ENCODE peak calls at places on chromosomes 7 and 10, in four cellular contexts. J is Caki2, P is left ventricle myocardium inferior, G is SK-MEL-5. A is an unnamed sample.

GRCh38 chr10:112246-112645 is 23.0 kb upstream of the ZMYND11 start:
- DNase-seq in J (peak; percentile 56), G (no peak), P (no peak), A (no peak)

GRCh38 chr7:76393116-76394031 is 16.1 kb downstream of the SSC4D start:
- DNase-seq in G (peak; percentile 94), P (peak; percentile 96), J (peak; percentile 89), A (peak; percentile 98)

GRCh38 chr7:20219062-20219445 is 1.9 kb upstream of the MACC1 start:
- DNase-seq in J (no peak), G (no peak), P (no peak), A (no peak)

GRCh38 chr10:18665815-18666558 is 6.8 kb downstream of the ARL5B start:
- DNase-seq in P (no peak), J (no peak), G (no peak), A (no peak)

GRCh38 chr7:130293521-130293920 is 560 bp downstream of the CPA4 start:
- DNase-seq in G (no peak), P (no peak), J (no peak), A (no peak)

GRCh38 chr7:157601530-157601929 is 264.7 kb downstream of the DNAJB6 start:
- DNase-seq in P (no peak), J (no peak), G (no peak), A (no peak)

GRCh38 chr7:40177071-40177470 is 42.3 kb downstream of the SUGCT start:
- DNase-seq in G (no peak), J (no peak), P (no peak), A (peak; percentile 0)

GRCh38 chr10:108358912-108359311 is 1194.4 kb upstream of the SORCS1 start:
- DNase-seq in P (no peak), J (peak; percentile 67), G (peak; percentile 1), A (peak; percentile 87)

GRCh38 chr7:47239034-47239433 is 342.9 kb downstream of the TNS3 start:
- DNase-seq in P (no peak), J (no peak), G (no peak), A (no peak)

GRCh38 chr7:44631458-44632115 is 25.2 kb downstream of the OGDH start:
- DNase-seq in G (no peak), J (no peak), P (no peak), A (no peak)

GRCh38 chr10:124691448-124692435 is 52.4 kb downstream of the FAM53B start:
- DNase-seq in G (no peak), P (no peak), J (no peak), A (peak; percentile 15)

GRCh38 chr10:91653214-91653875 is 20.5 kb upstream of the PPP1R3C start:
- DNase-seq in J (peak; percentile 84), G (no peak), P (no peak), A (no peak)

GRCh38 chr10:72062341-72062740 is 26.0 kb downstream of the SPOCK2 start:
- DNase-seq in J (no peak), G (no peak), P (no peak), A (no peak)

GRCh38 chr7:78020131-78020873 is 221.7 kb downstream of the PHTF2 start:
- DNase-seq in G (peak; percentile 81), J (peak; percentile 58), P (no peak), A (peak; percentile 97)

GRCh38 chr10:12042409-12042796 is 206 bp downstream of the UPF2 start:
- DNase-seq in G (peak; percentile 5), P (no peak), J (no peak), A (peak; percentile 59)

GRCh38 chr7:38548605-38549004 is 82.6 kb downstream of the AMPH start:
- DNase-seq in J (no peak), P (no peak), G (no peak), A (no peak)

GRCh38 chr7:50962962-50963374 is 180.3 kb upstream of the GRB10 start:
- DNase-seq in J (peak; percentile 95), P (peak; percentile 78), G (peak; percentile 40), A (peak; percentile 41)

GRCh38 chr10:133292919-133293809 is 15.5 kb downstream of the TUBGCP2 start:
- DNase-seq in G (no peak), P (no peak), J (no peak), A (no peak)

GRCh38 chr7:7427363-7427762 is 108.3 kb downstream of the COL28A1 start:
- DNase-seq in J (no peak), P (no peak), G (peak; percentile 99), A (no peak)

GRCh38 chr7:111370002-111370401 is 192.3 kb downstream of the IMMP2L start:
- DNase-seq in J (no peak), P (no peak), G (peak; percentile 52), A (no peak)

GRCh38 chr7:147523056-147523455 is 1067.5 kb upstream of the C7orf33 start:
- DNase-seq in G (no peak), J (no peak), P (no peak), A (no peak)

GRCh38 chr10:125399289-125399688 is 238.9 kb upstream of the CTBP2 start:
- DNase-seq in P (no peak), J (no peak), G (no peak), A (no peak)

GRCh38 chr10:131929122-131929845 is 28.5 kb downstream of the PPP2R2D start:
- DNase-seq in J (no peak), P (no peak), G (no peak), A (no peak)

GRCh38 chr10:59708816-59709471 is 706 bp downstream of the SLC16A9 start:
- DNase-seq in J (peak; percentile 13), G (no peak), P (peak; percentile 21), A (no peak)

GRCh38 chr10:72800000-72800740 is 93.4 kb upstream of the OIT3 start:
- DNase-seq in G (peak; percentile 4), P (no peak), J (no peak), A (peak; percentile 54)

GRCh38 chr7:17369686-17370426 is 71.4 kb downstream of the AHR start:
- DNase-seq in J (no peak), P (no peak), G (no peak), A (peak; percentile 91)

GRCh38 chr10:129771024-129771423 is 193.1 kb downstream of the EBF3 start:
- DNase-seq in J (no peak), P (no peak), G (no peak), A (no peak)

GRCh38 chr7:36272211-36272566 is 117.5 kb upstream of the ANLN start:
- DNase-seq in G (no peak), P (no peak), J (no peak), A (no peak)

A was measured in OCI-M1.